ENCODE peak calls at places on chromosome 17, in seven cellular contexts. E is adrenal gland, A is left ventricle myocardium inferior, M is body of pancreas, L is nephron progenitor cell, X is spleen, B is fibroblast of villous mesenchyme. S is an unnamed sample.

GRCh38 chr17:43900858-43901754 is 6.2 kb downstream of the MPP2 start:
- DNase-seq in A (no peak), E (no peak), L (no peak), B (no peak), M (no peak), X (no peak), S (no peak)

GRCh38 chr17:83151442-83152220 is 72.2 kb downstream of the METRNL start:
- DNase-seq in E (no peak), A (no peak), M (no peak), L (no peak), X (peak), B (peak), S (no peak)

GRCh38 chr17:50143461-50144176 is 6.9 kb downstream of the PPP1R9B start:
- DNase-seq in L (no peak), E (no peak), X (no peak), M (no peak), A (no peak), B (no peak), S (no peak)

GRCh38 chr17:3710951-3711383 is 12.7 kb upstream of the HASPIN start:
- DNase-seq in A (no peak), L (no peak), M (no peak), B (peak), E (no peak), X (no peak), S (peak)

GRCh38 chr17:7023576-7024401 is 939 bp downstream of the BCL6B start:
- DNase-seq in E (peak), B (peak), X (peak), L (peak), A (peak), M (peak), S (peak)

GRCh38 chr17:82884923-82885322 is 45.1 kb upstream of the ZNF750 start:
- DNase-seq in X (peak), M (no peak), L (no peak), B (no peak), E (no peak), A (no peak), S (peak)

GRCh38 chr17:4520060-4520880 is 21.6 kb downstream of the SPNS2 start:
- DNase-seq in A (no peak), B (peak), L (no peak), E (peak), X (no peak), M (no peak), S (no peak)

GRCh38 chr17:63843387-63844292 is 1.2 kb upstream of the SMARCD2 start:
- DNase-seq in E (peak), X (peak), B (peak), L (no peak), M (peak), A (peak), S (peak)

GRCh38 chr17:30433514-30433913 is 43.7 kb upstream of the GOSR1 start:
- DNase-seq in B (peak), E (peak), X (no peak), A (no peak), M (no peak), L (no peak), S (no peak)

GRCh38 chr17:48067245-48067644 is 19.1 kb downstream of the NFE2L1 start:
- DNase-seq in X (no peak), B (no peak), M (no peak), A (no peak), E (no peak), L (no peak), S (no peak)

GRCh38 chr17:59775786-59776350 is 68.4 kb downstream of the VMP1 start:
- DNase-seq in A (no peak), B (no peak), X (no peak), E (no peak), M (no peak), L (no peak), S (no peak)

GRCh38 chr17:7997186-7997585 is 5.2 kb upstream of the GUCY2D start:
- DNase-seq in L (no peak), B (peak), E (no peak), X (peak), M (peak), A (peak), S (no peak)

GRCh38 chr17:57211010-57211411 is 45.3 kb upstream of the MSI2 start:
- DNase-seq in A (no peak), B (no peak), X (no peak), M (no peak), E (no peak), L (no peak), S (no peak)

GRCh38 chr17:77316191-77316641 is 175.4 kb downstream of the SEC14L1 start:
- DNase-seq in B (peak), E (peak), M (no peak), A (no peak), L (no peak), X (peak), S (no peak)

GRCh38 chr17:49795372-49795771 is 6.9 kb downstream of the KAT7 start:
- DNase-seq in E (no peak), L (no peak), A (no peak), M (no peak), X (no peak), B (no peak), S (no peak)

GRCh38 chr17:73521376-73521775 is 122.9 kb downstream of the SDK2 start:
- DNase-seq in E (no peak), L (no peak), A (no peak), X (peak), M (no peak), B (no peak), S (no peak)

GRCh38 chr17:57902800-57903759 is 52.1 kb downstream of the CUEDC1 start:
- DNase-seq in M (peak), X (peak), E (peak), B (peak), A (peak), L (no peak), S (peak)

GRCh38 chr17:70050192-70050591 is 24.8 kb upstream of the KCNJ16 start:
- DNase-seq in L (no peak), E (no peak), M (no peak), A (no peak), X (no peak), B (no peak), S (no peak)

GRCh38 chr17:28946239-28946638 is 5.1 kb downstream of the PHF12 start:
- DNase-seq in L (no peak), X (no peak), B (peak), A (no peak), E (no peak), M (no peak), S (no peak)

GRCh38 chr17:7557825-7558543 is 566 bp upstream of the TNFSF13 start:
- DNase-seq in A (peak), B (peak), X (peak), M (peak), E (peak), L (peak), S (peak)

GRCh38 chr17:80898706-80899105 is 92.9 kb upstream of the CHMP6 start:
- DNase-seq in E (no peak), L (no peak), X (no peak), A (no peak), M (no peak), B (no peak), S (no peak)

GRCh38 chr17:80901319-80901718 is 90.3 kb upstream of the CHMP6 start:
- DNase-seq in L (no peak), E (no peak), A (no peak), B (no peak), M (no peak), X (no peak), S (peak)

GRCh38 chr17:80903041-80903611 is 88.5 kb upstream of the CHMP6 start:
- DNase-seq in X (no peak), B (no peak), E (no peak), M (no peak), L (no peak), A (no peak), S (no peak)

GRCh38 chr17:80902197-80903019 is 89.2 kb upstream of the CHMP6 start:
- DNase-seq in M (no peak), B (no peak), L (no peak), A (no peak), X (no peak), E (no peak), S (no peak)

GRCh38 chr17:80899402-80900268 is 92.0 kb upstream of the CHMP6 start:
- DNase-seq in E (peak), B (peak), M (peak), A (no peak), X (no peak), L (peak), S (peak)
- TF ChIP-seq CTCF in E (peak), B (peak), M (peak), A (peak), X (peak), L (peak), S (peak)

DNA sequence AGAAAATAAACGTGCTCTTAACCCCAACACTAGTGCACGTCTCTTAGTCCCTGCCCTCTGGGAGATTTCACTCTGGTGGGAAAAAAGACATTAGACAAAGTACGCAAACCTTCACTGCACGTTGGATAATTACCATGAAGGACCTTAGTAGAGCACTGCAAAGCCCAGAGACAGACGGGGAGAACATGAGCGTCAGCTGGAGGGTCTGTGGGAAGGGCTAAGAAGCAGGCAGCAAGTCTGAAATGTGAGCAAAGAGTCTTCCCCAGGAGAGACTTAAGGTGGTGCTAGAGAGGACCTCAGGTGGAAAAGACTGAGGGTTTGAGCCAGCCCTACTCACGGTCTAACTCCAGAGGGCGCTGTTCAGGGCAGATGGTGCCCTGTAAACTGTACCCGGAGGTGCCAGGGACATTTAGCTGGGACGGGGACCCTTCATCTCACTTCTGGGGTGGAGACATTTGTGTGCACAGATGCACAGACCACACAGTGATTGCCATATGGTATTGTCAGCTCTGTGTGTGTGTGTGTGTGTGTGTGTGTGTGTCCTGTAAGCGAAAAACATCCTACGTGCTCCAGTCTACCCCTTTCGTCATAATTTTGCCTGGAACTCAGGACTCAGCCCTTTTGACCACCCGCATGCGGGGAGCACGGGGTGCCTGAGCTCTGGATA is 9.9 kb upstream of the STAC2 start:
- DNase-seq in E (peak), B (peak), A (no peak), X (peak), L (peak), M (peak), S (peak)
- TF ChIP-seq CTCF in E (peak), B (peak), A (peak), X (peak), L (peak), M (peak), S (peak)

DNA sequence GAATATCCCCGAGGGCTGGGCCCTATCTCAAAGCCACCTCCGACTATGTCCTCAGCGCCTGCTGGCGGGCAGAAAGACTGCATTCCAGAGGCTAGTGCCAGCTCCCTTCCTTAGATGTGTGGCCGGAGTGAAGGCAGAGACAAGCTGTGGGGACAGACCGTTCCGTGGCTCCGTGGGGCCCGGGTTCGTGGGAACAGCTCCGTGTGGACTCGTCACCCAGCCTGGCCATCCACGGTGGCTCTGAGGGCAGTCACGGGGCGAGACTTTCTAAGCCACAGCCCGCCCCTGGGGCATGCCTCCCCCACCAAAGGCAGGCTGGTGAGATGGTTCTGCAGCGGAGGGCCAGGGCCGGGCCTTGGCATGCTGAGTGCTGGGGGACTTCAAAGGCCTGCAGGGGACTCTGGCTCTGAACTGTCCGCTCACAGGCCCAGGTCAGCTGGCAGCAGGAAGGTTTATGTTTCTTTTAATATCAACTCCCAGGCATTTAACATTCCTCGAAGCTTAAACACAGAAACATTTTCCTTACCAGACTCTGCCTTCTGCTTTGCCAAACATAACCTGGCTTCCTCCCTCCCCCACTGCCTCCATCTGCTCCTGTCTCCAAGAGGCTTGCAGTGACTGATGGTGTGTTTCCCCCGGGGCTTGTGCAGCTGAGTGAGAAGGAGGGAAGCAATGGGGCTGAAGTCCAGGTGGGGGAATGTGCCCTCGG is 50.4 kb downstream of the TIMM22 start:
- DNase-seq in L (no peak), E (no peak), X (peak), M (no peak), B (peak), A (peak), S (no peak)
- TF ChIP-seq CTCF in L (no peak), E (no peak), X (no peak), M (no peak), B (no peak), A (peak), S (no peak)

GRCh38 chr17:51487947-51488346 is 227.6 kb downstream of the UTP18 start:
- DNase-seq in L (peak), E (no peak), M (no peak), A (no peak), B (no peak), X (no peak), S (no peak)
- TF ChIP-seq CTCF in L (peak), E (no peak), M (no peak), A (no peak), B (no peak), X (no peak), S (no peak)

GRCh38 chr17:39158623-39159022 is 7.2 kb upstream of the PLXDC1 start:
- DNase-seq in L (no peak), A (no peak), B (no peak), E (no peak), X (no peak), M (no peak), S (no peak)
- TF ChIP-seq CTCF in L (no peak), A (no peak), B (no peak), E (no peak), X (no peak), M (no peak), S (no peak)

GRCh38 chr17:45171338-45172231 is 9.9 kb downstream of the HEXIM2 start:
- DNase-seq in E (no peak), X (no peak), B (no peak), M (peak), A (no peak), L (peak), S (no peak)
- TF ChIP-seq CTCF in E (no peak), X (no peak), B (no peak), M (no peak), A (no peak), L (no peak), S (no peak)

GRCh38 chr17:2400877-2401425 is at the start of gene MNT:
- DNase-seq in B (peak), M (peak), A (peak), L (peak), E (peak), X (peak), S (peak)

GRCh38 chr17:2400474-2400866 is 390 bp downstream of the MNT start:
- DNase-seq in E (peak), L (peak), M (peak), B (peak), X (peak), A (peak), S (peak)

GRCh38 chr17:2402517-2402916 is 1.7 kb upstream of the MNT start:
- DNase-seq in X (peak), M (no peak), E (no peak), B (no peak), L (no peak), A (no peak), S (no peak)

GRCh38 chr17:2403044-2403443 is 2.2 kb upstream of the MNT start:
- DNase-seq in A (no peak), E (no peak), B (no peak), L (no peak), X (no peak), M (no peak), S (no peak)

DNA sequence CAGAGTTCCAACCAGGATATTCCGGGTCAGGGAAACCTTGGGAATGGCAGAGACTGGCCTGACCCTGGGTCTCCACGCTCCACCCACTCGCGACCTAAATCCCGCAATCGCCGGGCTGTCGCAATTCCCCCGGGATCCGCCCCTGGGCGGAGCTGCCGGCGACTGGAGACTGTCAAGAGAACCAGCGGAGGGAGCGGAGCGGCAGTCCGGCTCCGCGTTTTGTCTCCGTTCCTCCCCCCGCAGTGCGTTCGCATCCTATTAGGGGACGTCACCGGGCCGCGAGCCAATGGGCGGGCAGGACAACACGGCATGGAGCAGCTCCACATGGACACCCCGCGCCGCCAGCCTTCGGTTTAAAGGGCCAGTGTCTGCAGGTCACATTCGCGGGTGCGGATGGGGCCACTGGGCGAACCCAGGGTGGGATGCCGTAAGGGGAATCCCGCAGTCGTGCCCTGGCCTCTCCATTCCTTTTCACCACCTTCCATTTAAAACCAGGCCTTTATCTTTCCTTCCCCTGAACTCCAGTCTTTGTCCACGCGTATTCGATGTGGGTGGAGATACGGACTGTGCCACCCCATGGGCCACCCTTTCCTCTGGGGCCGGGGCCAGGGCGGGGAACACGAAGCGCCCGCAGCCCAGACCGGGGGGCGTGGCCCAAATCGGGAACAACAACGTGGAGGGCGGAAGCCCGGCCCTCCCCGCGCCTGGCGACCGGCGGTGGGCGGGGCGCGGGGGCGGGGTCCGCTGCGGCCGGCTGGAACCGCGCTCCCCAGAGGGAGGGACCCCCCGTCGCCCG is 764 bp upstream of the MNT start:
- DNase-seq in X (peak), L (peak), A (peak), B (peak), E (peak), M (peak), S (peak)
- TF ChIP-seq CTCF in X (peak), L (no peak), A (no peak), B (no peak), E (no peak), M (peak), S (no peak)

GRCh38 chr17:61411944-61412859 is 12.6 kb downstream of the TBX2 start:
- DNase-seq in E (peak), B (peak), X (peak), A (peak), L (peak), M (peak), S (peak)

GRCh38 chr17:61410100-61410551 is 10.5 kb downstream of the TBX2 start:
- DNase-seq in M (no peak), A (no peak), E (no peak), X (peak), B (no peak), L (no peak), S (peak)

GRCh38 chr17:61410555-61411089 is 11.0 kb downstream of the TBX2 start:
- DNase-seq in X (peak), E (peak), L (peak), B (peak), M (peak), A (peak), S (peak)

GRCh38 chr17:61412860-61413653 is 13.4 kb downstream of the TBX2 start:
- DNase-seq in L (no peak), B (no peak), A (no peak), E (no peak), M (no peak), X (no peak), S (peak)

GRCh38 chr17:61411114-61411943 is 11.7 kb downstream of the TBX2 start:
- DNase-seq in L (peak), A (no peak), X (peak), M (peak), E (peak), B (peak), S (peak)
- TF ChIP-seq CTCF in L (no peak), A (no peak), X (peak), M (no peak), E (no peak), B (peak), S (no peak)

GRCh38 chr17:80424878-80425765 is 10.2 kb downstream of the ENDOV start:
- DNase-seq in X (peak), L (no peak), A (no peak), E (no peak), B (no peak), M (no peak), S (no peak)
- TF ChIP-seq CTCF in X (no peak), L (no peak), A (no peak), E (no peak), B (no peak), M (no peak), S (no peak)